ENCODE peak calls at places on chromosome 6, in eight cellular contexts. E, D, U, T, A, K, N and S are unnamed samples.

GRCh38 chr6:106448000-106448426 is 87.5 kb downstream of the CRYBG1 start:
- DNase-seq in A (no peak), D (no peak), U (no peak), K (no peak), N (no peak), E (no peak), T (no peak), S (peak; percentile 71)

GRCh38 chr6:46207174-46207573 is 36.4 kb upstream of the ENPP5 start:
- DNase-seq in E (no peak), K (no peak), U (no peak), T (no peak), N (no peak), A (no peak), D (no peak), S (no peak)

GRCh38 chr6:21615504-21615903 is 22.0 kb downstream of the SOX4 start:
- DNase-seq in D (no peak), A (peak; percentile 45), T (no peak), K (no peak), E (no peak), U (peak; percentile 28), N (no peak), S (no peak)

GRCh38 chr6:87154641-87155271 is 609 bp upstream of the ZNF292 start:
- DNase-seq in E (peak; percentile 34), T (no peak), U (peak; percentile 82), D (no peak), K (no peak), A (peak; percentile 87), N (peak; percentile 80), S (peak; percentile 95)

GRCh38 chr6:160013987-160014868 is 45.3 kb downstream of the IGF2R start:
- DNase-seq in N (no peak), E (no peak), T (no peak), U (no peak), K (no peak), D (no peak), A (peak; percentile 14), S (no peak)

GRCh38 chr6:101826259-101826658 is 432.8 kb downstream of the GRIK2 start:
- DNase-seq in K (no peak), T (no peak), E (no peak), U (no peak), N (no peak), D (no peak), A (peak; percentile 24), S (no peak)

GRCh38 chr6:43996614-43997341 is 130.5 kb downstream of the MRPL14 start:
- DNase-seq in A (no peak), N (no peak), E (no peak), T (no peak), K (peak; percentile 12), U (no peak), D (no peak), S (no peak)

GRCh38 chr6:33776186-33776585 is 12.7 kb downstream of the LEMD2 start:
- DNase-seq in A (no peak), N (no peak), D (no peak), T (no peak), U (no peak), E (no peak), K (no peak), S (no peak)

GRCh38 chr6:137851669-137852068 is 15.4 kb upstream of the TNFAIP3 start:
- DNase-seq in D (no peak), T (no peak), N (no peak), A (no peak), U (peak; percentile 95), K (no peak), E (no peak), S (no peak)

GRCh38 chr6:149429427-149430360 is 29.6 kb downstream of the SUMO4 start:
- DNase-seq in K (no peak), D (no peak), T (no peak), A (peak; percentile 16), N (no peak), E (no peak), U (no peak), S (no peak)

GRCh38 chr6:33897193-33897479 is 93.3 kb upstream of the MLN start:
- DNase-seq in A (no peak), E (no peak), D (no peak), U (no peak), K (no peak), N (no peak), T (no peak), S (no peak)

GRCh38 chr6:83198486-83199172 is 5.5 kb downstream of the RWDD2A start:
- DNase-seq in U (peak; percentile 51), A (peak; percentile 49), K (no peak), E (no peak), N (no peak), T (no peak), D (no peak), S (no peak)

GRCh38 chr6:134453792-134454510 is 136.0 kb upstream of the SGK1 start:
- DNase-seq in A (no peak), N (no peak), U (peak; percentile 72), D (no peak), K (no peak), E (no peak), T (no peak), S (no peak)

GRCh38 chr6:110329729-110330436 is 28.3 kb downstream of the METTL24 start:
- DNase-seq in A (peak; percentile 29), D (no peak), U (no peak), K (no peak), N (no peak), E (no peak), T (no peak), S (no peak)

GRCh38 chr6:168725821-168726220 is 284.8 kb downstream of the SMOC2 start:
- DNase-seq in U (no peak), D (no peak), T (no peak), N (no peak), K (no peak), E (no peak), A (no peak), S (no peak)

GRCh38 chr6:145704153-145704781 is 31.1 kb downstream of the EPM2A start:
- DNase-seq in K (no peak), E (no peak), A (peak; percentile 59), U (peak; percentile 10), T (no peak), N (peak; percentile 22), D (no peak), S (no peak)
- TF ChIP-seq CTCF in K (no peak), E (peak; percentile 53), A (peak; percentile 33), U (peak; percentile 24), T (peak; percentile 81), N (peak; percentile 85), D (peak; percentile 80), S (peak; percentile 25)

DNA sequence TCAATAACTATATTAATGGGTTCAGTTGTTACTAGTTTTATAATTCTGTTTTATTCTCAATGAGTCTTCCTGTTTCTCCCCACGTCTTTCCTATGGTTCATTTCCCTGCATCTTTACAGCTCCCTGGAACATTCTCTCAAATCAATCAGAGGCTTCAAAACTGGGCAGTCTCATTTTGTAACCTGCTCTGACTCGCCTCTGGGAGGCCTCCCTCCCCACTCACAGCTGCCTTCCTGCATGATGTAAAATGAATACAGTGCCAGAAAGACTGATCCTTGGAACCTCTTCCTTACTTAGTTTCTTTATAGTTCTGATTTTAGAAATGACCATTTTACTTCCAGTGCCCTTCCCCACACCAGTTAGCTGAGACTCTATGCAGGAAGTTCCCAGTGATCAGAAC is 103.9 kb downstream of the ESR1 start:
- DNase-seq in T (no peak), A (no peak), U (peak; percentile 66), K (no peak), D (no peak), N (no peak), E (no peak), S (no peak)
- TF ChIP-seq CTCF in T (no peak), A (no peak), U (peak; percentile 39), K (no peak), D (no peak), N (no peak), E (no peak), S (no peak)

DNA sequence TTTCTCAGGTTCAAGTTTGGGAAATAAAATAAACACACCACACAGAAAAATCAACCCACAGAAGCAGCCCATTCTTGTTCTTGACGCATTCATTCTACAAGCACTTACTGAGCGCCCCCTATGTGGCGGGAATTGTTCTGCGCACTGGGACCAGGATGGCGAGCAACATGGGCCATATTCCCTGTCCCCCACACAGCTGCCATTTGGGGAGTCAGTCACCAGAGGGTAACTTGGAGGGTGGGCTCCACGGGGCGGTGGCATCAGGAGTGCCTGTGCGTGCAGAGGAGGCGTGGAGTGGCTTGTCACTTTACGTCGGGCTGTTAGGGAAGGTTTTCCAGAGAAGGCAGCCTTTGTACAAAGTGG is 185.0 kb upstream of the PDE10A start:
- DNase-seq in E (no peak), N (no peak), K (no peak), U (no peak), D (no peak), T (no peak), A (no peak), S (no peak)
- TF ChIP-seq CTCF in E (no peak), N (peak; percentile 56), K (no peak), U (no peak), D (peak; percentile 22), T (peak; percentile 53), A (no peak), S (peak; percentile 8)

GRCh38 chr6:79233611-79234149 is 802 bp downstream of the HMGN3 start:
- DNase-seq in A (peak; percentile 92), D (peak; percentile 58), K (peak; percentile 79), N (peak; percentile 71), E (peak; percentile 74), U (peak; percentile 88), T (peak; percentile 86), S (peak; percentile 91)

GRCh38 chr6:79231101-79231500 is 3.4 kb downstream of the HMGN3 start:
- DNase-seq in K (no peak), E (no peak), T (no peak), N (no peak), U (no peak), A (peak; percentile 23), D (no peak), S (no peak)

GRCh38 chr6:79232696-79233462 is 1.6 kb downstream of the HMGN3 start:
- DNase-seq in K (no peak), E (no peak), U (no peak), D (no peak), T (no peak), A (no peak), N (no peak), S (no peak)

GRCh38 chr6:79230149-79230548 is 4.3 kb downstream of the HMGN3 start:
- DNase-seq in T (no peak), D (no peak), U (peak; percentile 70), N (no peak), E (no peak), A (peak; percentile 31), K (no peak), S (no peak)

DNA sequence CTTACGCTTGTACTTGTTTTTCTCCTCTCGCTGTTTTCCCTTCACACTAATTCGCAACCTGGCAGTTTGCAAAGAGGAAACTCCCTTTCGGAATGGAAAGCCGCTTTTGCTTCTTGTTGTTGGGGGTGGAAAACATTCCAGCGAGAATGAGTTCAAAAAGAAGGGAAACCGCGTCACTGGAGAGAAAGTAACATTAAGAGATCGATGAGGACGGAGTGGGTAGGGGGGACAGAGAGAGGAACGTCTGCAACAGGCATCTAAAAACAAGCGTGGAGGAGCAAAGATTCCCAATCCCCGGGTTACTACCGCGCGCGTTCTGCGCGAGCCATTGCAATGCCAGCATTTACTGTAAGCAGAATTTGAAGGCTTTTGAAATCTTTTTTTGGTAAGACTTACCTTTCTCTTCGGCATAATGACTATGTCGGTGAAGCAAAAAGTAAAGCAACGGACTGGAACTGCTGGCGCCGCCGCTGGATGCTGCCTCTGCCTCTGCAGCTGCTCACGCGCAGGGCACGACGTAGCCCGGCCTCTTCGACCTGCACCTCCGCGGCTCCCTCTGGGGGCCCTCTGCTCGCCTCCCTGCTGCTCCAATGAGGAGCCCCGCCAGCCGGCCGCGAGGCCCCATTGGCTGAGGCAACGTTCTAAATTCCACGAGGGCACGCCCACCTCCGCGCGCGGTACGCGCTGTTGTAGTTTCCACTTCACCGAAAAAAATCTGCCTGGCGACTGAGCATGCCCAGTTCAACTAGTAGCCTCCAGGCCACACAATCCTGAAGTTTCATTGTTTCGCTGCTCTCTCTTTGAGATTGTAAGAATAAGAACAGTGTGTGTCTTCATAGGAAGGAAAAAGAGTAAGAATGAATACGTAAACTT is at the start of gene HMGN3:
- DNase-seq in N (peak; percentile 94), U (peak; percentile 88), E (peak; percentile 69), T (peak; percentile 96), K (peak; percentile 93), D (peak; percentile 88), A (peak; percentile 94), S (peak; percentile 98)
- TF ChIP-seq CTCF in N (peak; percentile 36), U (no peak), E (no peak), T (no peak), K (peak; percentile 28), D (peak; percentile 18), A (no peak), S (no peak)